ENCODE peak calls at places on chromosomes 5 and 9, in seven cellular contexts. One of them, this sample, is unnamed.
A peak's percentile ranks its signal among the peaks of the same experiment; 100 is the strongest.

GRCh38 chr5:83553000-83553486 is 81.5 kb downstream of the VCAN start:
- DNase-seq in T-helper 1 cell: no peak
- DNase-seq in HCT116: no peak
- DNase-seq in astrocyte of the hippocampus: no peak
- DNase-seq in effector CD8-positive, alpha-beta T cell: no peak
- DNase-seq in activated T-helper 1 cell treated with anti-CD3 and anti-CD28 coated beads, Interleukin-2, amount 50 U/mL, for 16 hours: no peak
- DNase-seq in endothelial cell: no peak
- DNase-seq in this sample: peak; percentile 43

GRCh38 chr5:12704955-12705354 is 800.7 kb upstream of the CTNND2 start:
- DNase-seq in T-helper 1 cell: no peak
- DNase-seq in HCT116: no peak
- DNase-seq in astrocyte of the hippocampus: peak; percentile 1
- DNase-seq in effector CD8-positive, alpha-beta T cell: no peak
- DNase-seq in activated T-helper 1 cell treated with anti-CD3 and anti-CD28 coated beads, Interleukin-2, amount 50 U/mL, for 16 hours: no peak
- DNase-seq in endothelial cell: no peak
- DNase-seq in this sample: no peak

GRCh38 chr5:59020611-59021285 is 437.9 kb downstream of the RAB3C start:
- DNase-seq in T-helper 1 cell: no peak
- DNase-seq in HCT116: no peak
- DNase-seq in astrocyte of the hippocampus: peak; percentile 49
- DNase-seq in effector CD8-positive, alpha-beta T cell: no peak
- DNase-seq in activated T-helper 1 cell treated with anti-CD3 and anti-CD28 coated beads, Interleukin-2, amount 50 U/mL, for 16 hours: no peak
- DNase-seq in endothelial cell: no peak
- DNase-seq in this sample: no peak

GRCh38 chr5:53399921-53400697 is 80.3 kb upstream of the FST start:
- DNase-seq in T-helper 1 cell: no peak
- DNase-seq in HCT116: no peak
- DNase-seq in astrocyte of the hippocampus: no peak
- DNase-seq in effector CD8-positive, alpha-beta T cell: no peak
- DNase-seq in activated T-helper 1 cell treated with anti-CD3 and anti-CD28 coated beads, Interleukin-2, amount 50 U/mL, for 16 hours: no peak
- DNase-seq in endothelial cell: no peak
- DNase-seq in this sample: no peak

GRCh38 chr5:157046041-157046440 is 12.9 kb downstream of the HAVCR1 start:
- DNase-seq in T-helper 1 cell: no peak
- DNase-seq in HCT116: peak; percentile 28
- DNase-seq in astrocyte of the hippocampus: peak; percentile 2
- DNase-seq in effector CD8-positive, alpha-beta T cell: no peak
- DNase-seq in activated T-helper 1 cell treated with anti-CD3 and anti-CD28 coated beads, Interleukin-2, amount 50 U/mL, for 16 hours: no peak
- DNase-seq in endothelial cell: no peak
- DNase-seq in this sample: peak; percentile 92

GRCh38 chr5:149113669-149114068 is 27.6 kb upstream of the ABLIM3 start:
- DNase-seq in T-helper 1 cell: no peak
- DNase-seq in HCT116: no peak
- DNase-seq in astrocyte of the hippocampus: peak; percentile 46
- DNase-seq in effector CD8-positive, alpha-beta T cell: no peak
- DNase-seq in activated T-helper 1 cell treated with anti-CD3 and anti-CD28 coated beads, Interleukin-2, amount 50 U/mL, for 16 hours: no peak
- DNase-seq in endothelial cell: no peak
- DNase-seq in this sample: no peak

GRCh38 chr5:120509056-120509455 is 45.0 kb downstream of the PRR16 start:
- DNase-seq in T-helper 1 cell: no peak
- DNase-seq in HCT116: no peak
- DNase-seq in astrocyte of the hippocampus: no peak
- DNase-seq in effector CD8-positive, alpha-beta T cell: no peak
- DNase-seq in activated T-helper 1 cell treated with anti-CD3 and anti-CD28 coated beads, Interleukin-2, amount 50 U/mL, for 16 hours: no peak
- DNase-seq in endothelial cell: no peak
- DNase-seq in this sample: no peak

GRCh38 chr5:176590035-176590729 is 19.8 kb downstream of the GPRIN1 start:
- DNase-seq in T-helper 1 cell: no peak
- DNase-seq in HCT116: no peak
- DNase-seq in astrocyte of the hippocampus: no peak
- DNase-seq in effector CD8-positive, alpha-beta T cell: no peak
- DNase-seq in activated T-helper 1 cell treated with anti-CD3 and anti-CD28 coated beads, Interleukin-2, amount 50 U/mL, for 16 hours: no peak
- DNase-seq in endothelial cell: no peak
- DNase-seq in this sample: no peak

GRCh38 chr5:173530547-173530946 is 85.9 kb downstream of the BOD1 start:
- DNase-seq in T-helper 1 cell: no peak
- DNase-seq in HCT116: peak; percentile 18
- DNase-seq in astrocyte of the hippocampus: no peak
- DNase-seq in effector CD8-positive, alpha-beta T cell: no peak
- DNase-seq in activated T-helper 1 cell treated with anti-CD3 and anti-CD28 coated beads, Interleukin-2, amount 50 U/mL, for 16 hours: no peak
- DNase-seq in endothelial cell: no peak
- DNase-seq in this sample: peak; percentile 17

GRCh38 chr5:88140396-88140862 is 128.2 kb downstream of the TMEM161B start:
- DNase-seq in T-helper 1 cell: no peak
- DNase-seq in HCT116: no peak
- DNase-seq in astrocyte of the hippocampus: no peak
- DNase-seq in effector CD8-positive, alpha-beta T cell: no peak
- DNase-seq in activated T-helper 1 cell treated with anti-CD3 and anti-CD28 coated beads, Interleukin-2, amount 50 U/mL, for 16 hours: no peak
- DNase-seq in endothelial cell: peak; percentile 31
- DNase-seq in this sample: peak; percentile 15

GRCh38 chr5:88842784-88843183 is 40.2 kb downstream of the MEF2C start:
- DNase-seq in T-helper 1 cell: no peak
- DNase-seq in HCT116: no peak
- DNase-seq in astrocyte of the hippocampus: no peak
- DNase-seq in effector CD8-positive, alpha-beta T cell: no peak
- DNase-seq in activated T-helper 1 cell treated with anti-CD3 and anti-CD28 coated beads, Interleukin-2, amount 50 U/mL, for 16 hours: no peak
- DNase-seq in endothelial cell: no peak
- DNase-seq in this sample: no peak

GRCh38 chr9:136584401-136585328 is 38.8 kb upstream of the NOTCH1 start:
- DNase-seq in T-helper 1 cell: no peak
- DNase-seq in HCT116: no peak
- DNase-seq in astrocyte of the hippocampus: no peak
- DNase-seq in effector CD8-positive, alpha-beta T cell: no peak
- DNase-seq in activated T-helper 1 cell treated with anti-CD3 and anti-CD28 coated beads, Interleukin-2, amount 50 U/mL, for 16 hours: no peak
- DNase-seq in endothelial cell: no peak
- DNase-seq in this sample: no peak

GRCh38 chr5:16685069-16685468 is 68.3 kb upstream of the RETREG1 start:
- DNase-seq in T-helper 1 cell: no peak
- DNase-seq in HCT116: no peak
- DNase-seq in astrocyte of the hippocampus: no peak
- DNase-seq in effector CD8-positive, alpha-beta T cell: no peak
- DNase-seq in activated T-helper 1 cell treated with anti-CD3 and anti-CD28 coated beads, Interleukin-2, amount 50 U/mL, for 16 hours: no peak
- DNase-seq in endothelial cell: no peak
- DNase-seq in this sample: no peak

GRCh38 chr5:60789541-60789940 is 54.5 kb downstream of the ELOVL7 start:
- DNase-seq in T-helper 1 cell: no peak
- DNase-seq in HCT116: no peak
- DNase-seq in astrocyte of the hippocampus: no peak
- DNase-seq in effector CD8-positive, alpha-beta T cell: no peak
- DNase-seq in activated T-helper 1 cell treated with anti-CD3 and anti-CD28 coated beads, Interleukin-2, amount 50 U/mL, for 16 hours: no peak
- DNase-seq in endothelial cell: no peak
- DNase-seq in this sample: no peak

GRCh38 chr5:96657068-96657467 is 5.1 kb upstream of the CAST start:
- DNase-seq in T-helper 1 cell: peak; percentile 4
- DNase-seq in HCT116: peak; percentile 84
- DNase-seq in astrocyte of the hippocampus: peak; percentile 93
- DNase-seq in effector CD8-positive, alpha-beta T cell: no peak
- DNase-seq in activated T-helper 1 cell treated with anti-CD3 and anti-CD28 coated beads, Interleukin-2, amount 50 U/mL, for 16 hours: no peak
- DNase-seq in endothelial cell: no peak
- DNase-seq in this sample: peak; percentile 70

GRCh38 chr9:104850771-104851170 is 77.2 kb downstream of the ABCA1 start:
- DNase-seq in T-helper 1 cell: no peak
- DNase-seq in HCT116: no peak
- DNase-seq in astrocyte of the hippocampus: no peak
- DNase-seq in effector CD8-positive, alpha-beta T cell: no peak
- DNase-seq in activated T-helper 1 cell treated with anti-CD3 and anti-CD28 coated beads, Interleukin-2, amount 50 U/mL, for 16 hours: no peak
- DNase-seq in endothelial cell: no peak
- DNase-seq in this sample: no peak

GRCh38 chr5:113757508-113757907 is 244.0 kb downstream of the YTHDC2 start:
- DNase-seq in T-helper 1 cell: no peak
- DNase-seq in HCT116: no peak
- DNase-seq in astrocyte of the hippocampus: no peak
- DNase-seq in effector CD8-positive, alpha-beta T cell: no peak
- DNase-seq in activated T-helper 1 cell treated with anti-CD3 and anti-CD28 coated beads, Interleukin-2, amount 50 U/mL, for 16 hours: no peak
- DNase-seq in endothelial cell: no peak
- DNase-seq in this sample: no peak

GRCh38 chr5:145780961-145781360 is 54.2 kb downstream of the PRELID2 start:
- DNase-seq in T-helper 1 cell: no peak
- DNase-seq in HCT116: no peak
- DNase-seq in astrocyte of the hippocampus: no peak
- DNase-seq in effector CD8-positive, alpha-beta T cell: no peak
- DNase-seq in activated T-helper 1 cell treated with anti-CD3 and anti-CD28 coated beads, Interleukin-2, amount 50 U/mL, for 16 hours: no peak
- DNase-seq in endothelial cell: peak; percentile 13
- DNase-seq in this sample: no peak

GRCh38 chr5:926416-927171 is 33.9 kb downstream of the TRIP13 start:
- DNase-seq in T-helper 1 cell: peak; percentile 19
- DNase-seq in HCT116: no peak
- DNase-seq in astrocyte of the hippocampus: peak; percentile 73
- DNase-seq in effector CD8-positive, alpha-beta T cell: no peak
- DNase-seq in activated T-helper 1 cell treated with anti-CD3 and anti-CD28 coated beads, Interleukin-2, amount 50 U/mL, for 16 hours: no peak
- DNase-seq in endothelial cell: peak; percentile 64
- DNase-seq in this sample: no peak

GRCh38 chr9:92882276-92882675 is 4.4 kb upstream of the ZNF484 start:
- DNase-seq in T-helper 1 cell: no peak
- DNase-seq in HCT116: no peak
- DNase-seq in astrocyte of the hippocampus: no peak
- DNase-seq in effector CD8-positive, alpha-beta T cell: no peak
- DNase-seq in activated T-helper 1 cell treated with anti-CD3 and anti-CD28 coated beads, Interleukin-2, amount 50 U/mL, for 16 hours: no peak
- DNase-seq in endothelial cell: no peak
- DNase-seq in this sample: no peak

GRCh38 chr9:107144475-107144874 is 138.6 kb upstream of the RAD23B start:
- DNase-seq in T-helper 1 cell: no peak
- DNase-seq in HCT116: no peak
- DNase-seq in astrocyte of the hippocampus: no peak
- DNase-seq in effector CD8-positive, alpha-beta T cell: no peak
- DNase-seq in activated T-helper 1 cell treated with anti-CD3 and anti-CD28 coated beads, Interleukin-2, amount 50 U/mL, for 16 hours: no peak
- DNase-seq in endothelial cell: no peak
- DNase-seq in this sample: no peak

GRCh38 chr9:2299843-2300205 is 284.7 kb downstream of the SMARCA2 start:
- DNase-seq in T-helper 1 cell: no peak
- DNase-seq in HCT116: no peak
- DNase-seq in astrocyte of the hippocampus: no peak
- DNase-seq in effector CD8-positive, alpha-beta T cell: no peak
- DNase-seq in activated T-helper 1 cell treated with anti-CD3 and anti-CD28 coated beads, Interleukin-2, amount 50 U/mL, for 16 hours: no peak
- DNase-seq in endothelial cell: no peak
- DNase-seq in this sample: no peak

GRCh38 chr5:79795764-79796398 is 106.2 kb downstream of the CMYA5 start:
- DNase-seq in T-helper 1 cell: no peak
- DNase-seq in HCT116: no peak
- DNase-seq in astrocyte of the hippocampus: peak; percentile 86
- DNase-seq in effector CD8-positive, alpha-beta T cell: no peak
- DNase-seq in activated T-helper 1 cell treated with anti-CD3 and anti-CD28 coated beads, Interleukin-2, amount 50 U/mL, for 16 hours: no peak
- DNase-seq in endothelial cell: no peak
- DNase-seq in this sample: no peak

GRCh38 chr5:61307196-61307590 is 24.9 kb upstream of the ZSWIM6 start:
- DNase-seq in T-helper 1 cell: no peak
- DNase-seq in HCT116: no peak
- DNase-seq in astrocyte of the hippocampus: no peak
- DNase-seq in effector CD8-positive, alpha-beta T cell: no peak
- DNase-seq in activated T-helper 1 cell treated with anti-CD3 and anti-CD28 coated beads, Interleukin-2, amount 50 U/mL, for 16 hours: no peak
- DNase-seq in endothelial cell: no peak
- DNase-seq in this sample: no peak

GRCh38 chr5:5025774-5026406 is 114.2 kb upstream of the ADAMTS16 start:
- DNase-seq in T-helper 1 cell: no peak
- DNase-seq in HCT116: no peak
- DNase-seq in astrocyte of the hippocampus: no peak
- DNase-seq in effector CD8-positive, alpha-beta T cell: no peak
- DNase-seq in activated T-helper 1 cell treated with anti-CD3 and anti-CD28 coated beads, Interleukin-2, amount 50 U/mL, for 16 hours: no peak
- DNase-seq in endothelial cell: no peak
- DNase-seq in this sample: no peak

GRCh38 chr5:167284491-167284890 is 1007.0 kb upstream of the WWC1 start:
- DNase-seq in T-helper 1 cell: no peak
- DNase-seq in HCT116: no peak
- DNase-seq in astrocyte of the hippocampus: peak; percentile 62
- DNase-seq in effector CD8-positive, alpha-beta T cell: no peak
- DNase-seq in activated T-helper 1 cell treated with anti-CD3 and anti-CD28 coated beads, Interleukin-2, amount 50 U/mL, for 16 hours: no peak
- DNase-seq in endothelial cell: no peak
- DNase-seq in this sample: no peak

GRCh38 chr9:134226221-134226930 is 62.0 kb upstream of the RNU6ATAC start:
- DNase-seq in T-helper 1 cell: no peak
- DNase-seq in HCT116: no peak
- DNase-seq in astrocyte of the hippocampus: no peak
- DNase-seq in effector CD8-positive, alpha-beta T cell: no peak
- DNase-seq in activated T-helper 1 cell treated with anti-CD3 and anti-CD28 coated beads, Interleukin-2, amount 50 U/mL, for 16 hours: no peak
- DNase-seq in endothelial cell: no peak
- DNase-seq in this sample: peak; percentile 25

GRCh38 chr9:111525056-111525977 is at the start of gene ZNF483:
- DNase-seq in T-helper 1 cell: peak; percentile 65
- DNase-seq in HCT116: peak; percentile 64
- DNase-seq in astrocyte of the hippocampus: peak; percentile 88
- DNase-seq in effector CD8-positive, alpha-beta T cell: peak; percentile 50
- DNase-seq in activated T-helper 1 cell treated with anti-CD3 and anti-CD28 coated beads, Interleukin-2, amount 50 U/mL, for 16 hours: peak; percentile 41
- DNase-seq in endothelial cell: peak; percentile 90
- DNase-seq in this sample: peak; percentile 73

GRCh38 chr9:86867658-86868313 is 79.5 kb downstream of the GAS1 start:
- DNase-seq in T-helper 1 cell: no peak
- DNase-seq in HCT116: no peak
- DNase-seq in astrocyte of the hippocampus: peak; percentile 81
- DNase-seq in effector CD8-positive, alpha-beta T cell: no peak
- DNase-seq in activated T-helper 1 cell treated with anti-CD3 and anti-CD28 coated beads, Interleukin-2, amount 50 U/mL, for 16 hours: no peak
- DNase-seq in endothelial cell: no peak
- DNase-seq in this sample: no peak

GRCh38 chr5:96228449-96228848 is 204.6 kb downstream of the PCSK1 start:
- DNase-seq in T-helper 1 cell: no peak
- DNase-seq in HCT116: no peak
- DNase-seq in astrocyte of the hippocampus: no peak
- DNase-seq in effector CD8-positive, alpha-beta T cell: no peak
- DNase-seq in activated T-helper 1 cell treated with anti-CD3 and anti-CD28 coated beads, Interleukin-2, amount 50 U/mL, for 16 hours: no peak
- DNase-seq in endothelial cell: no peak
- DNase-seq in this sample: no peak

GRCh38 chr5:99949969-99950524 is 585.1 kb upstream of the FAM174A start:
- DNase-seq in T-helper 1 cell: no peak
- DNase-seq in HCT116: no peak
- DNase-seq in astrocyte of the hippocampus: no peak
- DNase-seq in effector CD8-positive, alpha-beta T cell: no peak
- DNase-seq in activated T-helper 1 cell treated with anti-CD3 and anti-CD28 coated beads, Interleukin-2, amount 50 U/mL, for 16 hours: no peak
- DNase-seq in endothelial cell: no peak
- DNase-seq in this sample: no peak

GRCh38 chr9:1125741-1126140 is 75.6 kb downstream of the DMRT2 start:
- DNase-seq in T-helper 1 cell: no peak
- DNase-seq in HCT116: no peak
- DNase-seq in astrocyte of the hippocampus: peak; percentile 0
- DNase-seq in effector CD8-positive, alpha-beta T cell: no peak
- DNase-seq in activated T-helper 1 cell treated with anti-CD3 and anti-CD28 coated beads, Interleukin-2, amount 50 U/mL, for 16 hours: no peak
- DNase-seq in endothelial cell: no peak
- DNase-seq in this sample: no peak

GRCh38 chr5:36692791-36693763 is 86.7 kb downstream of the SLC1A3 start:
- DNase-seq in T-helper 1 cell: no peak
- DNase-seq in HCT116: peak; percentile 51
- DNase-seq in astrocyte of the hippocampus: peak; percentile 91
- DNase-seq in effector CD8-positive, alpha-beta T cell: no peak
- DNase-seq in activated T-helper 1 cell treated with anti-CD3 and anti-CD28 coated beads, Interleukin-2, amount 50 U/mL, for 16 hours: no peak
- DNase-seq in endothelial cell: peak; percentile 84
- DNase-seq in this sample: peak; percentile 62

GRCh38 chr5:34586117-34586885 is 69.8 kb upstream of the RAI14 start:
- DNase-seq in T-helper 1 cell: no peak
- DNase-seq in HCT116: no peak
- DNase-seq in astrocyte of the hippocampus: peak; percentile 63
- DNase-seq in effector CD8-positive, alpha-beta T cell: no peak
- DNase-seq in activated T-helper 1 cell treated with anti-CD3 and anti-CD28 coated beads, Interleukin-2, amount 50 U/mL, for 16 hours: no peak
- DNase-seq in endothelial cell: no peak
- DNase-seq in this sample: peak; percentile 95

GRCh38 chr9:29068461-29068860 is 1495.2 kb upstream of the C9orf72 start:
- DNase-seq in T-helper 1 cell: no peak
- DNase-seq in HCT116: no peak
- DNase-seq in astrocyte of the hippocampus: no peak
- DNase-seq in effector CD8-positive, alpha-beta T cell: no peak
- DNase-seq in activated T-helper 1 cell treated with anti-CD3 and anti-CD28 coated beads, Interleukin-2, amount 50 U/mL, for 16 hours: no peak
- DNase-seq in endothelial cell: no peak
- DNase-seq in this sample: no peak

GRCh38 chr5:157502143-157502647 is 42.2 kb downstream of the NIPAL4 start:
- DNase-seq in T-helper 1 cell: no peak
- DNase-seq in HCT116: no peak
- DNase-seq in astrocyte of the hippocampus: no peak
- DNase-seq in effector CD8-positive, alpha-beta T cell: no peak
- DNase-seq in activated T-helper 1 cell treated with anti-CD3 and anti-CD28 coated beads, Interleukin-2, amount 50 U/mL, for 16 hours: no peak
- DNase-seq in endothelial cell: no peak
- DNase-seq in this sample: no peak

This sample was measured in A549.